ENCODE peak calls at places on chromosomes 5 and 9, in eight cellular contexts. N, R, V, U, S, C, P and E are unnamed samples. For H3K4me1, H3K27me3 and H3K36me3, the result is how much of the 10 kb centered on the place peaks cover.

GRCh38 chr5:61329729-61330128 is 2.3 kb upstream of the ZSWIM6 start:
- DNase-seq in S (no peak), V (no peak), U (no peak), R (no peak), P (no peak), N (no peak), C (peak), E (no peak)

GRCh38 chr5:30866142-30866541 is 327.3 kb upstream of the CDH6 start:
- DNase-seq in P (no peak), C (no peak), V (no peak), R (no peak), N (no peak), U (no peak), S (no peak), E (no peak)

GRCh38 chr9:76654575-76654974 is 109.7 kb upstream of the PCA3 start:
- DNase-seq in C (no peak), P (no peak), U (no peak), S (no peak), R (no peak), N (no peak), V (no peak), E (peak)

GRCh38 chr5:93890657-93891056 is 149.3 kb upstream of the POU5F2 start:
- DNase-seq in C (peak), R (no peak), P (no peak), U (no peak), N (no peak), S (no peak), V (no peak), E (no peak)

GRCh38 chr5:89930591-89931383 is 478.8 kb downstream of the CETN3 start:
- DNase-seq in V (no peak), R (no peak), N (no peak), P (no peak), S (no peak), C (no peak), U (no peak), E (no peak)

GRCh38 chr5:62206150-62206829 is 99.7 kb upstream of the KIF2A start:
- DNase-seq in U (no peak), R (no peak), V (no peak), S (no peak), P (no peak), N (no peak), C (peak), E (no peak)

GRCh38 chr5:78984611-78985406 is at the start of gene ARSB:
- DNase-seq in S (peak), N (peak), P (peak), V (peak), U (peak), C (peak), R (peak), E (peak)

GRCh38 chr9:137710751-137711150 is 91.9 kb downstream of the EHMT1 start:
- DNase-seq in R (no peak), V (no peak), U (no peak), S (no peak), N (no peak), C (no peak), P (no peak), E (no peak)

GRCh38 chr9:37422289-37423104 is at the start of gene GRHPR:
- DNase-seq in N (peak), R (peak), P (peak), U (peak), V (peak), C (peak), S (peak), E (peak)

GRCh38 chr5:55711531-55712022 is 547 bp downstream of the SLC38A9 start:
- DNase-seq in P (no peak), R (no peak), U (no peak), S (no peak), C (peak), N (no peak), V (no peak), E (no peak)

GRCh38 chr5:114977979-114978573 is 191.6 kb downstream of the TRIM36 start:
- DNase-seq in R (no peak), C (no peak), V (no peak), N (no peak), U (no peak), P (no peak), S (no peak), E (no peak)

GRCh38 chr9:86918556-86918955 is 28.8 kb downstream of the GAS1 start:
- DNase-seq in S (no peak), P (no peak), N (no peak), C (no peak), U (no peak), R (no peak), V (no peak), E (no peak)

GRCh38 chr5:96880402-96881164 is 4.3 kb downstream of the ERAP2 start:
- DNase-seq in U (no peak), R (no peak), C (no peak), N (no peak), P (no peak), S (no peak), V (no peak), E (no peak)

GRCh38 chr5:92962752-92963151 is 618.3 kb downstream of the NR2F1-AS1 start:
- DNase-seq in S (no peak), U (no peak), V (no peak), C (no peak), P (no peak), N (no peak), R (no peak), E (no peak)

GRCh38 chr5:140131967-140132409 is 6.3 kb downstream of the IGIP start:
- DNase-seq in U (no peak), R (no peak), S (peak), N (peak), P (no peak), V (peak), C (no peak), E (peak)

GRCh38 chr5:130111723-130112122 is 207.5 kb downstream of the CHSY3 start:
- DNase-seq in C (no peak), P (no peak), R (no peak), N (no peak), V (no peak), U (no peak), S (no peak), E (no peak)

GRCh38 chr9:38621434-38622082 is 1.2 kb upstream of the ANKRD18A start:
- DNase-seq in S (peak), P (peak), V (peak), R (no peak), N (peak), U (no peak), C (peak), E (no peak)

GRCh38 chr9:18379073-18379811 is 94.7 kb upstream of the ADAMTSL1 start:
- DNase-seq in U (no peak), C (no peak), V (no peak), R (no peak), S (no peak), P (no peak), N (no peak), E (peak)

GRCh38 chr9:87301381-87301780 is 196.3 kb upstream of the DAPK1 start:
- DNase-seq in P (no peak), N (no peak), C (no peak), S (no peak), R (no peak), U (no peak), V (no peak), E (no peak)

GRCh38 chr5:37873988-37874387 is 34.1 kb upstream of the GDNF start:
- DNase-seq in C (no peak), V (no peak), U (no peak), S (no peak), P (no peak), R (no peak), N (no peak), E (no peak)

GRCh38 chr5:76690027-76690679 is 25.8 kb upstream of the F2R start:
- DNase-seq in S (no peak), R (no peak), U (no peak), V (no peak), P (no peak), C (no peak), N (no peak), E (peak)

GRCh38 chr9:125635888-125636287 is 71.1 kb downstream of the MAPKAP1 start:
- DNase-seq in R (no peak), S (no peak), V (no peak), C (no peak), P (no peak), N (no peak), U (no peak), E (no peak)

GRCh38 chr5:9654886-9655285 is 24.7 kb upstream of the TAS2R1 start:
- DNase-seq in N (no peak), R (no peak), P (no peak), V (no peak), S (no peak), C (no peak), U (no peak), E (no peak)

GRCh38 chr9:124708633-124709032 is 62.5 kb downstream of the NR6A1 start:
- DNase-seq in S (no peak), V (no peak), C (peak), U (no peak), R (no peak), P (no peak), N (no peak), E (peak)

GRCh38 chr5:34905564-34905963 is 9.7 kb downstream of the RAD1 start:
- DNase-seq in S (no peak), V (no peak), N (no peak), R (no peak), C (no peak), U (no peak), P (no peak), E (no peak)

GRCh38 chr5:173494446-173494845 is 122.0 kb downstream of the BOD1 start:
- DNase-seq in U (peak), R (no peak), N (no peak), C (no peak), P (no peak), V (no peak), S (no peak), E (peak)

GRCh38 chr9:88933607-88934379 is 57.5 kb upstream of the S1PR3 start:
- DNase-seq in V (no peak), U (no peak), R (no peak), S (no peak), P (no peak), N (no peak), C (no peak), E (no peak)

GRCh38 chr5:161446655-161447054 is 99.9 kb downstream of the GABRB2 start:
- DNase-seq in C (no peak), S (no peak), R (no peak), N (no peak), P (no peak), U (no peak), V (no peak), E (no peak)

GRCh38 chr9:90038778-90039177 is 434.0 kb downstream of the GADD45G start:
- DNase-seq in P (no peak), R (no peak), S (no peak), V (no peak), U (no peak), C (no peak), N (no peak), E (no peak)

GRCh38 chr9:114300846-114301797 is 21.8 kb upstream of the ORM1 start:
- DNase-seq in P (no peak), U (no peak), V (peak), C (no peak), S (peak), R (no peak), N (no peak), E (no peak)

GRCh38 chr5:35785601-35786085 is 71.0 kb upstream of the IL7R start:
- DNase-seq in U (no peak), N (no peak), V (no peak), R (no peak), C (no peak), S (no peak), P (no peak), E (no peak)

GRCh38 chr9:129322022-129322621 is 144.1 kb upstream of the IER5L start:
- DNase-seq in N (no peak), V (peak), S (no peak), P (no peak), R (no peak), C (no peak), U (no peak), E (no peak)

GRCh38 chr9:129324808-129325491 is 146.9 kb upstream of the IER5L start:
- DNase-seq in U (no peak), P (no peak), N (peak), C (no peak), R (no peak), V (peak), S (no peak), E (no peak)

GRCh38 chr9:129323999-129324553 is 146.0 kb upstream of the IER5L start:
- DNase-seq in V (peak), U (no peak), N (no peak), C (no peak), S (no peak), R (no peak), P (no peak), E (no peak)

GRCh38 chr9:129322641-129323375 is 144.7 kb upstream of the IER5L start:
- DNase-seq in R (no peak), N (no peak), U (no peak), S (no peak), P (no peak), V (peak), C (no peak), E (no peak)

GRCh38 chr9:129323376-129323998 is 145.4 kb upstream of the IER5L start:
- DNase-seq in R (no peak), U (no peak), V (no peak), N (no peak), P (no peak), S (no peak), C (no peak), E (no peak)
- H3K4me1 ChIP-seq in R (half or more), U (half or more), V (under half), N (under half), P (under half), S (half or more), C (under half), E (under half)

GRCh38 chr5:66362021-66362420 is 217.9 kb downstream of the SREK1 start:
- DNase-seq in U (no peak), V (no peak), R (no peak), N (no peak), C (no peak), S (no peak), P (no peak), E (no peak)
- H3K27me3 ChIP-seq in U (under half), V (under half), R (under half), N (under half), C (under half), S (under half), P (under half), E (under half)

GRCh38 chr5:134567651-134568338 is 42.3 kb downstream of the JADE2 start:
- DNase-seq in P (no peak), N (peak), V (no peak), S (no peak), U (no peak), C (no peak), R (no peak), E (no peak)

GRCh38 chr5:134570365-134570758 is 44.9 kb downstream of the JADE2 start:
- DNase-seq in P (no peak), C (no peak), R (no peak), U (no peak), S (no peak), V (no peak), N (no peak), E (no peak)

GRCh38 chr5:134569758-134570364 is 44.4 kb downstream of the JADE2 start:
- DNase-seq in C (no peak), P (no peak), R (no peak), N (peak), V (no peak), U (no peak), S (no peak), E (no peak)

GRCh38 chr5:134568339-134568700 is 42.9 kb downstream of the JADE2 start:
- DNase-seq in S (no peak), N (no peak), C (no peak), R (no peak), P (no peak), V (no peak), U (no peak), E (no peak)

GRCh38 chr5:134568761-134569725 is 43.6 kb downstream of the JADE2 start:
- DNase-seq in U (peak), S (peak), V (peak), R (peak), N (peak), C (no peak), P (no peak), E (no peak)
- H3K36me3 ChIP-seq in U (half or more), S (half or more), V (half or more), R (half or more), N (under half), C (under half), P (half or more), E (half or more)

GRCh38 chr9:6993531-6993930 is 235.8 kb downstream of the KDM4C start:
- DNase-seq in C (no peak), S (no peak), P (no peak), V (no peak), U (no peak), N (no peak), R (no peak), E (no peak)
- H3K4me1 ChIP-seq in C (under half), S (under half), P (under half), V (under half), U (under half), N (under half), R (under half), E (under half)

DNA sequence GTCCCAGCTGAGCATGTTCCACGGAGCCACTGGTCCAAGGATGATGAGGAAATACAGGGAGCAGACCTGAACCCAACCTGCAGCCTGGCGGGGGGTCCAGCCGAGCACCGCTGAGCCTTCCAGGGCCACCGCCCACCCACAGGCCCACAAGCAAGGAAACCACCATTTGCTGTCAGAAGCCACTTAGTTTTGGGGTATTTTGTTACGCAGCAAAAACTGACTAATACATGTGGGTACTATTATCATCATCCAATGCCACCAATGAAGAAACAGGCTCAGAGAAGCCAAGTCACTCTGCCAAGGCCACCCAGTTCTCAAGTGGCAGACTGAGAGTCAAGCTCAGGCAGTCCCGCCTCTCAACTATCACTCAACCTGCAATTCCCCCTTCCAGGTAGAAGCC is 48.0 kb upstream of the RXRA start:
- DNase-seq in C (no peak), V (no peak), S (no peak), N (no peak), P (no peak), U (no peak), R (no peak), E (no peak)
- H3K27me3 ChIP-seq in C (under half), V (under half), S (under half), N (under half), P (under half), U (under half), R (under half), E (under half)

DNA sequence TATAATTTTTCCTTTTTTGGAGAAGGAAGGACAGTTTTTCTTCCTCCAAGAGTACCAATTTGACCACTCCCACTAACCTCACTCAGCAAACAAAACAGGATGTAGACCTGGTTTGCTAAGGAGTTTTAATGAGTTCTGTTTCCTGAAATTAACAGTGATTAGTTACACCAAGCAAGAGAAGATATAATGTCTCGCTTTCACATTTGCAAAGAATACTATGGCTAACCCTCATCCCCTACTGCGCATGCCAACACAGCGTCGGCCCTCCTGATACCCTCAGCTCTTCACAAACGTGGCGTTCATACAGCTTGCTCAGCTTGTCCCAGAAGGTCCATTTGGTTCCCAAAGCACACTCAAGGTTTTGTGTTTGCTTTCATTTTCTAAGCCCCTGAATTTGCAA is 41.9 kb upstream of the IPPK start:
- DNase-seq in S (no peak), C (no peak), R (no peak), P (no peak), N (no peak), V (no peak), U (no peak), E (no peak)
- H3K36me3 ChIP-seq in S (under half), C (under half), R (half or more), P (under half), N (under half), V (under half), U (half or more), E (half or more)

DNA sequence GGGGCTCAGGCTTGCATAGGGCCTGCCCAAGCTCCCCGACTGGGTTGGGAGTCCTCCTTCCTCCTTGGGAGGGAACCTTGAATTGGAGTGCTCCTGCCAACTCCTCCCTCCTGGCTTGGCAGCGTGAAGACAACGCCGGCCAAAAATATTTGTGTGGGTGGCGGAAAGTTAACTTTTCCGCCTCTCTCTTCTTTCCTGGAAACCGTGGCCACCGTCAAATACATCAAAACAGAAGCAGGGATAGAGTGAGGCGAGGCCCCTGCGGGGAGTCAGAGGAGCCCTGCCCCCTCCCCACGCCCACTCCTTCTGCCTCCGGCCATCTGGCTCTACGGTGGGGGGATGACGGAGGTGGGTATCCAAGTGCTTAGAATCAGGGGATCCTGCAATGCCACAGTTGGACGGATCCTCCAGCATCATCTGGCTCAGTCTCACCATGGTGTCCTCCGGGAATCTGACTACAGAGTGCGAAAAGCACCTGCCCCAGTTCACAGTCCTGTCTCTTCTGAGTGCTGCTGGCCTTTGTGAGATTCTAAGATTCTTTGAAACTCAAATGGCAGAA is 25.2 kb upstream of the SYNPO start:
- DNase-seq in P (no peak), C (no peak), S (peak), R (peak), U (peak), V (no peak), N (peak), E (no peak)
- H3K4me1 ChIP-seq in P (under half), C (half or more), S (half or more), R (half or more), U (half or more), V (half or more), N (under half), E (under half)

GRCh38 chr5:33299621-33300208 is 141.1 kb upstream of the TARS1 start:
- DNase-seq in U (no peak), P (no peak), N (no peak), R (no peak), S (no peak), C (peak), V (no peak), E (peak)
- H3K27me3 ChIP-seq in U (under half), P (under half), N (under half), R (under half), S (under half), C (under half), V (under half), E (under half)